ENCODE peak calls at places on chromosomes 2 and 18, in seven cellular contexts. One of them, this sample, is unnamed.

GRCh38 chr2:100813527-100813926 is 6.4 kb upstream of the NPAS2 start:
- DNase-seq in tibial nerve: no peak
- DNase-seq in right atrium auricular region: no peak
- DNase-seq in uterus: no peak
- DNase-seq in transverse colon: no peak
- DNase-seq in left ventricle myocardium inferior: no peak
- DNase-seq in lower lobe of right lung: no peak
- DNase-seq in this sample: no peak

GRCh38 chr2:235106874-235107639 is 155.2 kb downstream of the SH3BP4 start:
- DNase-seq in left ventricle myocardium inferior: peak; percentile 63
- DNase-seq in right atrium auricular region: peak; percentile 69
- DNase-seq in transverse colon: peak; percentile 62
- DNase-seq in uterus: peak; percentile 63
- DNase-seq in tibial nerve: peak; percentile 42
- DNase-seq in lower lobe of right lung: no peak
- DNase-seq in this sample: peak; percentile 76

GRCh38 chr2:165675551-165675968 is 118.5 kb downstream of the GALNT3 start:
- DNase-seq in transverse colon: no peak
- DNase-seq in lower lobe of right lung: no peak
- DNase-seq in tibial nerve: no peak
- DNase-seq in right atrium auricular region: no peak
- DNase-seq in uterus: no peak
- DNase-seq in left ventricle myocardium inferior: no peak
- DNase-seq in this sample: no peak

GRCh38 chr18:62881509-62882016 is 166.2 kb downstream of the PHLPP1 start:
- DNase-seq in right atrium auricular region: peak; percentile 73
- DNase-seq in tibial nerve: no peak
- DNase-seq in transverse colon: no peak
- DNase-seq in left ventricle myocardium inferior: no peak
- DNase-seq in uterus: no peak
- DNase-seq in lower lobe of right lung: no peak
- DNase-seq in this sample: no peak

GRCh38 chr2:159736048-159736447 is 23.7 kb downstream of the MARCHF7 start:
- DNase-seq in tibial nerve: no peak
- DNase-seq in transverse colon: no peak
- DNase-seq in lower lobe of right lung: no peak
- DNase-seq in uterus: no peak
- DNase-seq in left ventricle myocardium inferior: no peak
- DNase-seq in right atrium auricular region: no peak
- DNase-seq in this sample: no peak

GRCh38 chr2:88764850-88765153 is 73.3 kb downstream of the RPIA start:
- DNase-seq in lower lobe of right lung: no peak
- DNase-seq in uterus: no peak
- DNase-seq in tibial nerve: no peak
- DNase-seq in left ventricle myocardium inferior: no peak
- DNase-seq in right atrium auricular region: no peak
- DNase-seq in transverse colon: no peak
- DNase-seq in this sample: no peak

GRCh38 chr2:191304939-191305875 is 60.0 kb downstream of the MYO1B start:
- DNase-seq in uterus: peak; percentile 71
- DNase-seq in tibial nerve: peak; percentile 40
- DNase-seq in transverse colon: peak; percentile 17
- DNase-seq in right atrium auricular region: peak; percentile 75
- DNase-seq in left ventricle myocardium inferior: peak; percentile 76
- DNase-seq in lower lobe of right lung: no peak
- DNase-seq in this sample: peak; percentile 46

GRCh38 chr18:58687871-58688308 is 16.6 kb downstream of the MALT1 start:
- DNase-seq in transverse colon: no peak
- DNase-seq in right atrium auricular region: no peak
- DNase-seq in tibial nerve: no peak
- DNase-seq in uterus: no peak
- DNase-seq in lower lobe of right lung: no peak
- DNase-seq in left ventricle myocardium inferior: no peak
- DNase-seq in this sample: no peak

GRCh38 chr2:20381457-20381856 is 30.8 kb upstream of the PUM2 start:
- DNase-seq in tibial nerve: no peak
- DNase-seq in right atrium auricular region: no peak
- DNase-seq in lower lobe of right lung: no peak
- DNase-seq in transverse colon: peak; percentile 34
- DNase-seq in uterus: no peak
- DNase-seq in left ventricle myocardium inferior: no peak
- DNase-seq in this sample: no peak

GRCh38 chr2:11532434-11533055 is 1.3 kb upstream of the GREB1 start:
- DNase-seq in lower lobe of right lung: no peak
- DNase-seq in tibial nerve: no peak
- DNase-seq in right atrium auricular region: no peak
- DNase-seq in transverse colon: no peak
- DNase-seq in uterus: peak; percentile 55
- DNase-seq in left ventricle myocardium inferior: no peak
- DNase-seq in this sample: no peak

GRCh38 chr18:13376841-13377351 is 158.3 kb downstream of the LDLRAD4 start:
- DNase-seq in lower lobe of right lung: no peak
- DNase-seq in left ventricle myocardium inferior: no peak
- DNase-seq in uterus: no peak
- DNase-seq in right atrium auricular region: peak; percentile 58
- DNase-seq in tibial nerve: no peak
- DNase-seq in transverse colon: no peak
- DNase-seq in this sample: peak; percentile 51

GRCh38 chr2:70190086-70190412 is 770 bp downstream of the C2orf42 start:
- DNase-seq in lower lobe of right lung: no peak
- DNase-seq in left ventricle myocardium inferior: no peak
- DNase-seq in right atrium auricular region: peak; percentile 61
- DNase-seq in uterus: no peak
- DNase-seq in tibial nerve: no peak
- DNase-seq in transverse colon: peak; percentile 15
- DNase-seq in this sample: no peak
- TF ChIP-seq CTCF in lower lobe of right lung: no peak
- TF ChIP-seq CTCF in left ventricle myocardium inferior: no peak
- TF ChIP-seq CTCF in right atrium auricular region: no peak
- TF ChIP-seq CTCF in uterus: no peak
- TF ChIP-seq CTCF in tibial nerve: no peak
- TF ChIP-seq CTCF in transverse colon: no peak
- TF ChIP-seq CTCF in this sample: no peak

GRCh38 chr2:240569998-240570530 is 1.8 kb downstream of the RNPEPL1 start:
- DNase-seq in lower lobe of right lung: peak; percentile 50
- DNase-seq in tibial nerve: peak; percentile 10
- DNase-seq in left ventricle myocardium inferior: no peak
- DNase-seq in right atrium auricular region: no peak
- DNase-seq in uterus: no peak
- DNase-seq in transverse colon: peak; percentile 34
- DNase-seq in this sample: peak; percentile 40

GRCh38 chr2:240568678-240569522 is 616 bp downstream of the RNPEPL1 start:
- DNase-seq in lower lobe of right lung: peak; percentile 83
- DNase-seq in tibial nerve: peak; percentile 32
- DNase-seq in uterus: peak; percentile 66
- DNase-seq in transverse colon: peak; percentile 74
- DNase-seq in right atrium auricular region: no peak
- DNase-seq in left ventricle myocardium inferior: peak; percentile 78
- DNase-seq in this sample: peak; percentile 59

GRCh38 chr2:240570531-240571313 is 2.4 kb downstream of the RNPEPL1 start:
- DNase-seq in transverse colon: peak; percentile 7
- DNase-seq in right atrium auricular region: no peak
- DNase-seq in tibial nerve: peak; percentile 10
- DNase-seq in lower lobe of right lung: peak; percentile 40
- DNase-seq in uterus: peak; percentile 13
- DNase-seq in left ventricle myocardium inferior: peak; percentile 12
- DNase-seq in this sample: no peak

GRCh38 chr2:240567872-240568677 is at the start of gene RNPEPL1:
- DNase-seq in left ventricle myocardium inferior: peak; percentile 54
- DNase-seq in transverse colon: peak; percentile 62
- DNase-seq in lower lobe of right lung: peak; percentile 68
- DNase-seq in tibial nerve: peak; percentile 13
- DNase-seq in uterus: peak; percentile 42
- DNase-seq in right atrium auricular region: no peak
- DNase-seq in this sample: peak; percentile 80

DNA sequence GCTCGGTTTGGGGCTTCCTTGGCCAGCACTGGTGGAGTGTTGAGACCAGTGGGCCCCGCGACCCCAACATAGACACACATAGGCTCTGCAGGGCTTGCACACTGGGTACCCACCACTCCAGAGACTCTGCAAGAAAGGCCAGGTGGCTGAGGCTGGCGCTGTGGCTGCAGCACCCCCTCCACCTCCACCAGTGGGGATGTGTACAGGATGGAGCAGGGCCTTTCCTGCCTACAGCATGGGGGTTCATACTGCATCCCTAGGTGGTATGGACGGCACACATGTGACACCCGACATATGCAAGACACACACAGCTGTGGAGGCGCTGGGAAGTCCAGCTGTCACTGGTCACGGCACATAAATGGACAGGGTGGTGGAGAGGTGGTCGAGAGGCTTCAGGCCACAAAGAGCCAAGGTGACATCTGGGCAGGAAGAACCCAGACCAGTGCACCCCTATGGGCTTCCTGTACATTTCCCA is 1.3 kb downstream of the RNPEPL1 start:
- DNase-seq in tibial nerve: no peak
- DNase-seq in left ventricle myocardium inferior: peak; percentile 16
- DNase-seq in uterus: peak; percentile 22
- DNase-seq in lower lobe of right lung: peak; percentile 50
- DNase-seq in right atrium auricular region: no peak
- DNase-seq in transverse colon: no peak
- DNase-seq in this sample: peak; percentile 50
- H3K4me1 ChIP-seq in tibial nerve: peaks cover 34% of the 10 kb centered on the region
- H3K4me1 ChIP-seq in left ventricle myocardium inferior: peaks cover 56% of the 10 kb centered on the region
- H3K4me1 ChIP-seq in uterus: peaks cover 29% of the 10 kb centered on the region
- H3K4me1 ChIP-seq in lower lobe of right lung: peaks cover 49% of the 10 kb centered on the region
- H3K4me1 ChIP-seq in right atrium auricular region: peaks cover 55% of the 10 kb centered on the region
- H3K4me1 ChIP-seq in transverse colon: peaks cover 52% of the 10 kb centered on the region
- H3K4me1 ChIP-seq in this sample: peaks cover 49% of the 10 kb centered on the region

GRCh38 chr2:8514748-8515389 is 167.0 kb upstream of the ID2 start:
- DNase-seq in tibial nerve: no peak
- DNase-seq in lower lobe of right lung: peak; percentile 3
- DNase-seq in transverse colon: no peak
- DNase-seq in uterus: no peak
- DNase-seq in right atrium auricular region: no peak
- DNase-seq in left ventricle myocardium inferior: no peak
- DNase-seq in this sample: no peak

GRCh38 chr2:8513601-8514273 is 168.1 kb upstream of the ID2 start:
- DNase-seq in lower lobe of right lung: no peak
- DNase-seq in uterus: no peak
- DNase-seq in left ventricle myocardium inferior: no peak
- DNase-seq in right atrium auricular region: no peak
- DNase-seq in transverse colon: no peak
- DNase-seq in tibial nerve: no peak
- DNase-seq in this sample: no peak

GRCh38 chr2:8515864-8516533 is 165.9 kb upstream of the ID2 start:
- DNase-seq in lower lobe of right lung: no peak
- DNase-seq in tibial nerve: no peak
- DNase-seq in transverse colon: peak; percentile 41
- DNase-seq in uterus: no peak
- DNase-seq in left ventricle myocardium inferior: no peak
- DNase-seq in right atrium auricular region: no peak
- DNase-seq in this sample: no peak

GRCh38 chr2:8514274-8514662 is 167.6 kb upstream of the ID2 start:
- DNase-seq in uterus: no peak
- DNase-seq in lower lobe of right lung: no peak
- DNase-seq in right atrium auricular region: no peak
- DNase-seq in transverse colon: no peak
- DNase-seq in left ventricle myocardium inferior: no peak
- DNase-seq in tibial nerve: no peak
- DNase-seq in this sample: no peak

DNA sequence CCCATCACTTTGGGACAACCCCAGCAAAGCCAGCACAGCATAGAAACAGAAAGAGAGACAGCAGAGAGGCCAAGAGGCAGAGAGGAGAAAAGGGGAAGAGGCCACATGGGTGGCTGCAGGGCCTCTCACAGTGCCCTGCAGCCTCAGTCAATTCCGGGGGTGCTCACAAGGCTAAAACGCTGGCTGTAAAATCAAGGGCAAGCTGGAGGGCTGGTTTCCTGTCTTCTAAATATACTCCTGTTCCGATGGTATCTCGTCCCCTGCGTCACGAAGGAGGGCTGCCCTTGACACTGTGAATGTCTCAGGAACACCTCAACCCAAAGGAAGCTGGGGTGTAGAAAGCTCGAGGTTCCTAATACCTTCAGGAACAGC is 166.5 kb upstream of the ID2 start:
- DNase-seq in transverse colon: peak; percentile 68
- DNase-seq in tibial nerve: no peak
- DNase-seq in right atrium auricular region: no peak
- DNase-seq in left ventricle myocardium inferior: no peak
- DNase-seq in lower lobe of right lung: no peak
- DNase-seq in uterus: no peak
- DNase-seq in this sample: peak; percentile 72
- H3K27ac ChIP-seq in transverse colon: peak overlapping the region; percentile 61
- H3K27ac ChIP-seq in tibial nerve: no peak overlapping the region
- H3K27ac ChIP-seq in right atrium auricular region: peak overlapping the region; percentile 48
- H3K27ac ChIP-seq in left ventricle myocardium inferior: peak overlapping the region; percentile 63
- H3K27ac ChIP-seq in lower lobe of right lung: peak overlapping the region; percentile 24
- H3K27ac ChIP-seq in uterus: peak overlapping the region; percentile 37
- H3K27ac ChIP-seq in this sample: peak overlapping the region; percentile 82

GRCh38 chr18:76252880-76253279 is 242.2 kb downstream of the ZNF516 start:
- DNase-seq in uterus: no peak
- DNase-seq in transverse colon: no peak
- DNase-seq in lower lobe of right lung: no peak
- DNase-seq in left ventricle myocardium inferior: no peak
- DNase-seq in right atrium auricular region: no peak
- DNase-seq in tibial nerve: no peak
- DNase-seq in this sample: no peak
- TF ChIP-seq CTCF in uterus: no peak
- TF ChIP-seq CTCF in transverse colon: no peak
- TF ChIP-seq CTCF in lower lobe of right lung: no peak
- TF ChIP-seq CTCF in left ventricle myocardium inferior: peak; percentile 22
- TF ChIP-seq CTCF in right atrium auricular region: no peak
- TF ChIP-seq CTCF in tibial nerve: peak; percentile 9
- TF ChIP-seq CTCF in this sample: no peak

DNA sequence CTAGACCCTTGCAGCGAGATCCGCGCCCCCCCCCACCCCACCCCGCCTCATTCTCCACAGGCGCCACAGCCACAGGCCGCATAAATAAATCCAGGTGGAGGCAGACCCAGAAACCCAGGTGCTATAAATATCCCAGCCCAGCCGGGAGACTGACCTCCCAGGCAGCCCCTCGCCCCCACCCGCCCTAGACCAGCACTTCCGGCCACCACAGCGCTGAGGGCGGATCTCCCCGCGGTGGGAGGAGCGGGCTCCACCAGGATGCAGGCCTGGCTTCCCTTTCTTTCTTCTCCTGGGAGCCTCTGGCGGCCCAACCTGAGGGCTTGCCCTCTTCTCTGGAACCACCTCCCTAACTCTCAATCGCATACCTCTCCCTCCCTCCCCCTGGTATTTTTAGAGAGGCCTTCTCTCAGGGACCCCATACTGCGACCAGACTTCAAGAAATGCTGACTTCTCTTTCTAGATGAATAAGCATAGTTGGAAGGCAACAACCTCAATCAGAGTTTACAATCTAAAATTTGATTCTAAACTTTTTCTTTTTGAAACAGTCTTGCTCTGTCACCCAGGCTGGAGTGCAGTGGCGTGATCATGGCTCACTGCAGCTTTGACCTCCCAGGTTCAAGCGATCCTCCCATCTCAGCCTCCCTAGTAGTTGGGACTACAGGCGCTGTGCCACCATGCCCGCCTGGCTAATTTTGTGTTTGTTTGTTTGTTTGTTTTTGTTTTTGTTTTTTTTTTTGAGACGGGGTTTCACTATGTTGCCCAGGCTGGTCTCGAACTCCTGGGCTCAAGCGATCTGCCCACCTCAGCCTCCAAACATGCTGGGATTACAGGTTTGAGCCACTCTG is 55.0 kb downstream of the PKDCC start:
- DNase-seq in uterus: peak; percentile 64
- DNase-seq in right atrium auricular region: no peak
- DNase-seq in left ventricle myocardium inferior: peak; percentile 67
- DNase-seq in tibial nerve: no peak
- DNase-seq in transverse colon: peak; percentile 61
- DNase-seq in lower lobe of right lung: peak; percentile 78
- DNase-seq in this sample: peak; percentile 77
- H3K4me1 ChIP-seq in uterus: no peaks in the 10 kb centered on the region
- H3K4me1 ChIP-seq in right atrium auricular region: peaks cover 41% of the 10 kb centered on the region
- H3K4me1 ChIP-seq in left ventricle myocardium inferior: peaks cover 45% of the 10 kb centered on the region
- H3K4me1 ChIP-seq in tibial nerve: peaks cover 25% of the 10 kb centered on the region
- H3K4me1 ChIP-seq in transverse colon: peaks cover 33% of the 10 kb centered on the region
- H3K4me1 ChIP-seq in lower lobe of right lung: peaks cover 76% of the 10 kb centered on the region
- H3K4me1 ChIP-seq in this sample: peaks cover 43% of the 10 kb centered on the region